ENCODE peak calls at places on chromosomes 16 and 17, in ten cellular contexts. N is transverse colon; T is HuH-7; M is T-helper 2 cell; U is GM12864; A is HEK293T; Q is germinal center; C is GM23248; H is hypothalamus; P is stimulated activated naive CD4-positive, alpha-beta T cell. O is an unnamed sample.

GRCh38 chr17:81536299-81537290 is 8.4 kb downstream of the FSCN2 start:
- DNase-seq in M (no peak), C (peak; percentile 47), A (no peak), N (no peak), H (no peak), U (no peak), T (no peak), P (no peak), Q (no peak), O (no peak)

GRCh38 chr17:77445030-77445907 is 304.5 kb downstream of the SEC14L1 start:
- DNase-seq in A (no peak), M (peak; percentile 40), P (peak; percentile 77), C (peak; percentile 80), N (peak; percentile 79), H (no peak), Q (peak; percentile 84), U (peak; percentile 95), T (no peak), O (no peak)

GRCh38 chr17:45886852-45887251 is 7.5 kb upstream of the MAPT start:
- DNase-seq in U (no peak), T (no peak), A (no peak), Q (no peak), C (no peak), N (no peak), H (no peak), M (no peak), P (no peak), O (no peak)

GRCh38 chr16:15953477-15953876 is 4.1 kb downstream of the ABCC1 start:
- DNase-seq in P (no peak), U (no peak), A (no peak), C (no peak), T (no peak), H (no peak), N (no peak), M (no peak), Q (no peak), O (no peak)

GRCh38 chr16:82456683-82457082 is 170.1 kb upstream of the CDH13 start:
- DNase-seq in N (peak; percentile 53), C (peak; percentile 78), M (no peak), H (peak; percentile 49), T (peak; percentile 70), U (no peak), A (peak; percentile 71), Q (peak; percentile 41), P (no peak), O (peak; percentile 64)

GRCh38 chr17:57284984-57285646 is 28.8 kb downstream of the MSI2 start:
- DNase-seq in M (no peak), U (no peak), H (no peak), Q (peak; percentile 63), N (peak; percentile 30), C (no peak), A (no peak), T (no peak), P (no peak), O (no peak)

GRCh38 chr16:57253410-57253927 is 8.4 kb downstream of the ARL2BP start:
- DNase-seq in N (no peak), P (no peak), Q (no peak), A (no peak), C (peak; percentile 52), U (no peak), H (no peak), T (no peak), M (no peak), O (no peak)

GRCh38 chr16:4425378-4426020 is at the start of gene DNAJA3:
- DNase-seq in C (peak; percentile 99), U (peak; percentile 93), T (peak; percentile 90), Q (peak; percentile 98), M (peak; percentile 89), A (peak; percentile 98), N (peak; percentile 91), P (peak; percentile 91), H (peak; percentile 92), O (peak; percentile 96)

GRCh38 chr17:83182620-83183063 is 103.2 kb downstream of the METRNL start:
- DNase-seq in P (no peak), T (no peak), M (no peak), Q (no peak), A (no peak), H (no peak), C (peak; percentile 34), U (no peak), N (no peak), O (no peak)

GRCh38 chr16:20937736-20938135 is 37.2 kb downstream of the LYRM1 start:
- DNase-seq in P (no peak), U (no peak), C (no peak), T (no peak), H (no peak), Q (no peak), N (peak; percentile 60), M (no peak), A (no peak), O (no peak)

GRCh38 chr16:720507-720989 is 398 bp upstream of the ANTKMT start:
- DNase-seq in A (no peak), C (peak; percentile 74), T (no peak), P (no peak), H (peak; percentile 59), M (no peak), N (peak; percentile 46), U (no peak), Q (no peak), O (peak; percentile 49)

GRCh38 chr16:79790854-79791253 is 190.3 kb upstream of the MAF start:
- DNase-seq in U (no peak), A (no peak), P (no peak), Q (no peak), H (no peak), T (no peak), C (no peak), M (no peak), N (no peak), O (no peak)

GRCh38 chr17:44278006-44278405 is 10.1 kb upstream of the SLC4A1 start:
- DNase-seq in T (no peak), N (no peak), H (no peak), M (no peak), Q (no peak), P (no peak), U (no peak), A (no peak), C (peak; percentile 87), O (no peak)

GRCh38 chr17:65035704-65036103 is 20.8 kb downstream of the GNA13 start:
- DNase-seq in A (no peak), C (no peak), H (no peak), P (no peak), Q (no peak), N (no peak), U (no peak), T (no peak), M (no peak), O (no peak)

GRCh38 chr17:15038656-15039055 is 226.5 kb downstream of the PMP22 start:
- DNase-seq in C (peak; percentile 75), A (no peak), Q (no peak), H (no peak), M (no peak), N (no peak), T (no peak), P (no peak), U (no peak), O (no peak)